ENCODE peak calls at places on chromosomes 3 and 15, in nine cellular contexts. Y is stimulated activated CD4-positive, alpha-beta T cell treated with anti-CD3 and anti-CD28 coated beads, Interleukin-4, amount 100 ng/mL, for 4 hours; T is T-helper 17 cell; N is ecto neural progenitor cell; G is progenitor cell of endocrine pancreas; U is DMS53; Q is CD4-positive, alpha-beta memory T cell; F is posterior cingulate gyrus; O is A172. S is an unnamed sample.
A peak's percentile ranks its signal among the peaks of the same experiment; 100 is the strongest.

GRCh38 chr3:117532268-117532667 is 822.7 kb downstream of the TUSC7 start:
- DNase-seq in N (no peak), O (no peak), Y (no peak), G (no peak), Q (no peak), U (no peak), T (no peak), F (no peak), S (no peak)

GRCh38 chr3:73423133-73423532 is 201.6 kb downstream of the PDZRN3 start:
- DNase-seq in Q (no peak), O (no peak), N (no peak), U (no peak), T (no peak), Y (no peak), F (no peak), G (no peak), S (no peak)

GRCh38 chr3:197718904-197719303 is 17.8 kb downstream of the RUBCN start:
- DNase-seq in U (peak; percentile 21), N (no peak), T (no peak), O (peak; percentile 98), F (no peak), Y (no peak), G (no peak), Q (no peak), S (no peak)

GRCh38 chr3:175255698-175256097 is 396.6 kb downstream of the NAALADL2 start:
- DNase-seq in G (no peak), F (no peak), Y (no peak), Q (no peak), T (no peak), U (peak; percentile 82), O (peak; percentile 3), N (no peak), S (no peak)

GRCh38 chr3:13137808-13138565 is 64.8 kb upstream of the IQSEC1 start:
- DNase-seq in N (peak; percentile 41), T (no peak), Y (no peak), Q (no peak), O (no peak), F (no peak), G (no peak), U (no peak), S (no peak)

GRCh38 chr15:39919740-39920509 is at the start of gene GPR176:
- DNase-seq in T (peak; percentile 16), Q (peak; percentile 17), Y (peak; percentile 14), F (peak; percentile 49), O (peak; percentile 67), U (peak; percentile 68), G (peak; percentile 23), N (peak; percentile 73), S (peak; percentile 6)

GRCh38 chr3:36920884-36921567 is 23.8 kb downstream of the TRANK1 start:
- DNase-seq in Y (no peak), F (no peak), G (no peak), U (peak; percentile 19), T (no peak), Q (no peak), O (no peak), N (no peak), S (no peak)

GRCh38 chr3:112926000-112926399 is 48.9 kb downstream of the CD200R1 start:
- DNase-seq in Y (no peak), O (no peak), F (peak; percentile 6), N (no peak), T (no peak), G (no peak), Q (no peak), U (no peak), S (no peak)

GRCh38 chr3:130658666-130659065 is 88.0 kb downstream of the PIK3R4 start:
- DNase-seq in N (no peak), F (no peak), Y (no peak), T (no peak), G (no peak), Q (no peak), O (peak; percentile 76), U (no peak), S (no peak)

GRCh38 chr3:128727996-128728395 is 2.0 kb downstream of the RAB7A start:
- DNase-seq in Y (no peak), O (no peak), U (no peak), N (no peak), Q (no peak), T (no peak), G (no peak), F (no peak), S (no peak)

GRCh38 chr15:55696221-55696620 is 46.7 kb downstream of the PRTG start:
- DNase-seq in G (no peak), N (no peak), F (no peak), T (no peak), U (no peak), Y (no peak), Q (no peak), O (no peak), S (no peak)

GRCh38 chr15:85773249-85773648 is 21.5 kb downstream of the KLHL25 start:
- DNase-seq in T (no peak), G (no peak), Q (no peak), O (no peak), Y (no peak), U (no peak), F (no peak), N (no peak), S (no peak)

GRCh38 chr3:177498037-177498857 is 301.0 kb upstream of the TBL1XR1 start:
- DNase-seq in F (no peak), Y (no peak), G (no peak), T (no peak), U (peak; percentile 3), O (peak; percentile 58), N (no peak), Q (no peak), S (no peak)

GRCh38 chr3:171092467-171092911 is 66.0 kb upstream of the SLC2A2 start:
- DNase-seq in O (no peak), Q (no peak), T (no peak), U (no peak), N (no peak), Y (no peak), F (no peak), G (no peak), S (no peak)

GRCh38 chr15:82624008-82624407 is 23.2 kb downstream of the CPEB1 start:
- DNase-seq in O (no peak), U (no peak), F (no peak), Y (no peak), N (no peak), G (no peak), T (no peak), Q (no peak), S (no peak)

GRCh38 chr15:85658816-85659215 is 135.9 kb downstream of the KLHL25 start:
- DNase-seq in U (no peak), F (no peak), O (no peak), Y (no peak), G (no peak), T (no peak), Q (no peak), N (no peak), S (no peak)

GRCh38 chr3:17979248-17979647 is 236.8 kb upstream of the TBC1D5 start:
- DNase-seq in F (peak; percentile 34), O (peak; percentile 10), Q (no peak), T (no peak), U (no peak), G (no peak), N (no peak), Y (no peak), S (no peak)

GRCh38 chr15:35980719-35981118 is 434.8 kb upstream of the DPH6 start:
- DNase-seq in U (peak; percentile 23), O (peak; percentile 20), N (no peak), G (no peak), Q (no peak), F (no peak), T (no peak), Y (no peak), S (no peak)

GRCh38 chr15:93066834-93067648 is 22.0 kb downstream of the RGMA start:
- DNase-seq in O (peak; percentile 4), F (no peak), Q (no peak), U (no peak), Y (no peak), G (no peak), N (no peak), T (no peak), S (no peak)

GRCh38 chr15:41981373-41982132 is 9.2 kb upstream of the EHD4 start:
- DNase-seq in Y (no peak), F (no peak), U (no peak), G (no peak), T (no peak), N (peak; percentile 32), Q (no peak), O (no peak), S (no peak)

GRCh38 chr15:83206971-83207621 is 527 bp downstream of the HDGFL3 start:
- DNase-seq in Q (peak; percentile 0), Y (no peak), G (peak; percentile 45), F (peak; percentile 33), O (peak; percentile 8), N (peak; percentile 74), U (peak; percentile 71), T (no peak), S (no peak)